ENCODE peak calls at places on chromosome 21, in ten cellular contexts. P is astrocyte, K is IMR-90, M is PC-3, D is K562, I is mammary epithelial cell, O is hepatocyte, J is neural progenitor cell, R is PC-9, Z is fibroblast of lung. A is an unnamed sample.

GRCh38 chr21:34830386-34831140 is 161.8 kb downstream of the CLIC6 start:
- DNase-seq in I (no peak), M (no peak), Z (no peak), J (no peak), P (no peak), O (no peak), R (no peak), K (no peak), D (no peak), A (no peak)

GRCh38 chr21:40902993-40903392 is 56.0 kb upstream of the DSCAM start:
- DNase-seq in D (no peak), O (no peak), J (no peak), K (no peak), P (no peak), M (no peak), R (no peak), I (no peak), Z (no peak), A (no peak)

GRCh38 chr21:36236052-36236730 is 79.6 kb downstream of the DOP1B start:
- DNase-seq in K (no peak), I (no peak), P (no peak), Z (no peak), O (no peak), R (no peak), D (no peak), M (no peak), J (no peak), A (no peak)

GRCh38 chr21:24023936-24024335 is 1583.3 kb downstream of the MRPL39 start:
- DNase-seq in Z (no peak), O (no peak), P (no peak), R (no peak), J (no peak), K (no peak), M (peak), D (no peak), I (no peak), A (no peak)

GRCh38 chr21:37071561-37072238 is 1.2 kb downstream of the PIGP start:
- DNase-seq in I (peak), K (peak), P (peak), J (peak), D (peak), R (peak), M (peak), Z (peak), O (peak), A (peak)

GRCh38 chr21:30718239-30718909 is at the start of gene KRTAP21-3:
- DNase-seq in Z (no peak), D (no peak), K (no peak), P (peak), R (no peak), J (no peak), O (peak), I (peak), M (peak), A (no peak)

GRCh38 chr21:41226853-41227252 is 58.9 kb downstream of the BACE2 start:
- DNase-seq in D (no peak), O (no peak), I (no peak), J (no peak), M (no peak), P (no peak), K (no peak), Z (no peak), R (no peak), A (no peak)

GRCh38 chr21:42569732-42570301 is 56.2 kb downstream of the SLC37A1 start:
- DNase-seq in P (no peak), M (no peak), K (no peak), D (no peak), J (no peak), I (no peak), Z (no peak), R (no peak), O (no peak), A (no peak)

GRCh38 chr21:28431022-28431421 is 561.7 kb downstream of the LTN1 start:
- DNase-seq in I (no peak), O (no peak), D (no peak), Z (no peak), P (peak), J (no peak), K (peak), R (no peak), M (peak), A (peak)

GRCh38 chr21:35400233-35400939 is 351.3 kb upstream of the RUNX1 start:
- DNase-seq in I (peak), O (peak), P (peak), M (peak), K (peak), R (peak), J (peak), Z (peak), D (peak), A (peak)

GRCh38 chr21:42641311-42642218 is 11.9 kb upstream of the PDE9A start:
- DNase-seq in M (no peak), I (no peak), R (no peak), J (no peak), P (no peak), K (no peak), Z (peak), D (no peak), O (peak), A (peak)

GRCh38 chr21:46649356-46649755 is 13.9 kb downstream of the PRMT2 start:
- DNase-seq in I (no peak), Z (no peak), D (no peak), O (no peak), R (no peak), J (no peak), M (no peak), K (no peak), P (no peak), A (no peak)

GRCh38 chr21:46643379-46644177 is 8.1 kb downstream of the PRMT2 start:
- DNase-seq in D (no peak), J (no peak), I (no peak), Z (no peak), K (no peak), O (no peak), P (no peak), R (no peak), M (no peak), A (no peak)

GRCh38 chr21:46648539-46648938 is 13.1 kb downstream of the PRMT2 start:
- DNase-seq in M (no peak), R (no peak), P (no peak), K (no peak), D (no peak), I (no peak), O (no peak), J (no peak), Z (no peak), A (no peak)

GRCh38 chr21:46645840-46646239 is 10.4 kb downstream of the PRMT2 start:
- DNase-seq in I (no peak), D (no peak), O (no peak), R (no peak), J (no peak), K (no peak), P (no peak), M (no peak), Z (no peak), A (no peak)

GRCh38 chr21:46646541-46647154 is 11.2 kb downstream of the PRMT2 start:
- DNase-seq in D (no peak), Z (no peak), R (no peak), J (no peak), I (no peak), P (no peak), M (no peak), K (no peak), O (no peak), A (no peak)
- H3K4me3 ChIP-seq in D (no peak), Z (no peak), R (no peak), J (no peak), I (no peak), P (no peak), M (no peak), K (no peak), O (no peak), A (no peak)

GRCh38 chr21:38816400-38816973 is 10.8 kb downstream of the ETS2 start:
- DNase-seq in D (no peak), J (no peak), I (no peak), Z (no peak), P (no peak), K (no peak), R (no peak), M (no peak), O (no peak), A (no peak)
- H3K27ac ChIP-seq in D (no peak), J (no peak), I (no peak), Z (no peak), P (no peak), K (no peak), R (no peak), M (no peak), O (no peak), A (no peak)

DNA sequence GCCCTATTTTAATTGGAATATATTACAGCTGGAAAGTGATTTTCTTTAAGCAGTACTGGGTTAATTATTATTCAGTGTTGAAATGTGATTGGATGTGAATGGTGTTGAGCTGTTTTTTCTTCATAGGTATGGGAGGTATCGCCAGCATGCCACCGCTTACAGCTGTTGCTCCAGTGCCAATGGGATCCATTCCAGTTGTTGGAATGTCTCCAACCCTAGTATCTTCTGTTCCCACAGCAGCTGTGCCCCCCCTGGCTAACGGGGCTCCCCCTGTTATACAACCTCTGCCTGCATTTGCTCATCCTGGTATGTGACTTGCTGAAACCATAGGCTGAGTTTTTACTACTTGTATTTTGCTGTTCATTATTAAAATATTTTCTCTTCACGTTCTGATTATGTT is 107.7 kb downstream of the ITSN1 start:
- DNase-seq in I (no peak), D (no peak), P (no peak), K (no peak), R (no peak), Z (no peak), J (no peak), O (no peak), M (no peak), A (no peak)
- H2AFZ ChIP-seq in I (no peak), D (no peak), P (no peak), K (no peak), R (no peak), Z (no peak), J (no peak), O (no peak), M (no peak), A (no peak)

DNA sequence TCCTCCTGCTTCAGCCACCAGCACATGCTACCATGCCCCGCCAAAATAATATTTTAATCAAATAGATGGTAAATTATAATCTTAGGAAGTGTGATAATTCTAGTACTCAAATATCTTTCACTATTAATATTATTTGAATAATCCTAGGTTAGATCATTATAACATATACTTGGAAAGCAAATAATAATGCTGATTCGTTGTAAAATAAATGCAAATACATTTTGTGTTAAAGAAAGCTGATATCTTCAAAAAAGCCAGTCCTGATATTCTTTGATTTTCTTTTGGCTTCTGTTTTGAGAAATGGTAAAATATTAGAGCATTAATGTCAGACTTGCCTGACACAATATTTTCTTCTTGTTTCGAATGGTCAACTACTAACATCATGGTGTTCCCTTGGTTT is 116.3 kb upstream of the ADAMTS5 start:
- DNase-seq in P (no peak), J (no peak), K (no peak), R (no peak), Z (no peak), O (no peak), D (no peak), I (no peak), M (no peak), A (no peak)
- H3K4me3 ChIP-seq in P (no peak), J (no peak), K (no peak), R (no peak), Z (no peak), O (no peak), D (no peak), I (no peak), M (no peak), A (no peak)

GRCh38 chr21:39385299-39386145 is 36.6 kb upstream of the HMGN1 start:
- DNase-seq in D (no peak), M (no peak), R (no peak), O (no peak), I (peak), J (no peak), K (peak), P (peak), Z (peak), A (peak)
- H3K27ac ChIP-seq in D (no peak), M (no peak), R (no peak), O (no peak), I (peak), J (no peak), K (peak), P (no peak), Z (peak), A (no peak)

DNA sequence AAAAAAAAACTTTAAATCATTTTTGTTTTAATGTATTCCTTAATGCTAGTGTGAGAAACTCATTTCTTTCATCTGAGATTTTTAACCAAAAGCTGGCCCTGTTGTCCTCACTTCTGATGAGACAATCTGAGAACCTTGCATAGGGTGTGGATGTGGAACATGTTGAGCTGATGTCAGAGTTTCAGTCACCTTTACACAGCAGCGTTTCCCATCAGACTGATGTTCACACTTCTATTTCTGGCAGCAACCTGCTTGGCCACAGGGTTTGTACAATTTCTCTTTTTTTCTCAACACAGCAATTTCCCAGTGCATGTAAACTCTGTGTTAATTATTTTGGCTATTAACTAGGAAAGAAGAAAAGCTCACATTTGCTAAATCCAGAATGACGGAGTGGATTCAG is 70.4 kb upstream of the HSPA13 start:
- DNase-seq in R (no peak), I (no peak), K (no peak), P (no peak), M (no peak), O (peak), J (no peak), D (no peak), Z (no peak), A (no peak)
- H2AFZ ChIP-seq in R (no peak), I (no peak), K (no peak), P (no peak), M (no peak), O (no peak), J (peak), D (peak), Z (no peak), A (no peak)

DNA sequence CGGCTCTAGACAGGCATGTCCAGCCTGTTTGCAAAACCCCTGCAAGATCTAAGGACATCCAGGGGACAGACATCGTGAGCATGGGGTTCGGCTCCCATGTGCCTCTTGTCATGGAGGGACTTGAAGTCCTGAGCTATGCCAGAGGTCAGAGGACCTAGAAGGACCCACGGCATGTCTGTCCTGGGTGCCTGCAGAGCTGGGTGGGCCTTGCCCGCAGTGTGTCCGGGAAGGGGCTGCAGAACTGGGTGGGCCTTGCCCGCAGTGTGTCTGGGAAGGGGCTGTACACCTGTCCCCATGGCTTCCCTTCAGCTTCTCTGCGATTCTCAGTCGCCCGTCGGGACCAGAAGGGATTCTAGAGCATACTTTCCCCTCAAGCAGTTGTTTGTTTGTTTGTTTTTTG is 20.0 kb upstream of the TRAPPC10 start:
- DNase-seq in M (no peak), P (no peak), K (no peak), I (no peak), J (no peak), D (no peak), O (no peak), R (no peak), Z (no peak), A (no peak)
- H3K4me3 ChIP-seq in M (no peak), P (no peak), K (no peak), I (no peak), J (no peak), D (no peak), O (no peak), R (no peak), Z (no peak), A (no peak)

GRCh38 chr21:46065993-46066842 is 31.7 kb upstream of the COL6A2 start:
- DNase-seq in K (peak), I (no peak), D (no peak), Z (peak), O (no peak), M (no peak), P (no peak), R (no peak), J (no peak), A (peak)

GRCh38 chr21:46063734-46064680 is 33.9 kb upstream of the COL6A2 start:
- DNase-seq in R (no peak), Z (no peak), I (no peak), P (no peak), M (no peak), O (no peak), J (no peak), K (no peak), D (no peak), A (no peak)

GRCh38 chr21:46065215-46065992 is 32.5 kb upstream of the COL6A2 start:
- DNase-seq in D (no peak), O (peak), R (peak), K (peak), I (no peak), P (peak), Z (peak), J (no peak), M (peak), A (peak)

GRCh38 chr21:46063227-46063626 is 34.7 kb upstream of the COL6A2 start:
- DNase-seq in P (no peak), Z (peak), J (no peak), M (no peak), R (no peak), I (no peak), O (no peak), D (peak), K (no peak), A (peak)

DNA sequence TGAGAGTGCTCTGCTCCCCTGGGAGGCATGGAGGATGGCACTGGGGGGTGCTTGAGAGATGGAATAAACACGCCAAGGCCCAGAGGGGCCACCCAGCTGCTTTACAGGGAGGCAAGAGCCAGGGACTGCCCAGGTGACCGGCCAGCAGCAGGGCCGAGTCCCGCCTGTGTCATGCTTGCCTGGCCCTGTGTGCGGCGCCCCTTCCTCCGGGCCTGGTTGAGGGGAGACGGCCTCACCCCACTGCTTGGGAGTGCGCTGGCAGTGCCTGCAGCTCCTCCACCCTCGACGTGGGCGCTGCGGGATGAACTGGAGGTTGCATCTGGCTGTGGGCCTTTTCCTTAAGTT is 33.1 kb upstream of the COL6A2 start:
- DNase-seq in O (no peak), M (no peak), J (no peak), R (no peak), D (no peak), K (no peak), Z (no peak), I (no peak), P (no peak), A (no peak)
- H3K27ac ChIP-seq in O (peak), M (peak), J (no peak), R (no peak), D (no peak), K (peak), Z (peak), I (no peak), P (peak), A (peak)

GRCh38 chr21:38766987-38767722 is 38.6 kb upstream of the ETS2 start:
- DNase-seq in Z (no peak), K (no peak), I (peak), M (no peak), O (no peak), R (peak), J (no peak), P (no peak), D (no peak), A (no peak)
- H2AFZ ChIP-seq in Z (no peak), K (no peak), I (peak), M (no peak), O (peak), R (peak), J (no peak), P (no peak), D (no peak), A (no peak)

GRCh38 chr21:17139696-17140095 is 373.1 kb upstream of the CXADR start:
- DNase-seq in J (no peak), I (peak), P (no peak), O (no peak), R (no peak), Z (peak), D (no peak), K (no peak), M (no peak), A (peak)
- H3K4me3 ChIP-seq in J (no peak), I (peak), P (no peak), O (no peak), R (peak), Z (peak), D (no peak), K (no peak), M (peak), A (peak)